ENCODE peak calls at places on chromosomes 6 and 20, in six cellular contexts. One of them, this sample, is unnamed. For H3K27me3 and H3K36me3, the result is how much of the 10 kb centered on the place peaks cover.

GRCh38 chr20:58993332-58994248 is 12.5 kb downstream of the NELFCD start:
- DNase-seq in Panc1: no peak
- DNase-seq in gastrocnemius medialis: peak
- DNase-seq in left lung: no peak
- DNase-seq in trophoblast cell: no peak
- DNase-seq in left ventricle myocardium inferior: no peak
- DNase-seq in this sample: no peak

GRCh38 chr20:47019106-47019824 is 124.6 kb downstream of the EYA2 start:
- DNase-seq in Panc1: no peak
- DNase-seq in gastrocnemius medialis: no peak
- DNase-seq in left lung: no peak
- DNase-seq in trophoblast cell: no peak
- DNase-seq in left ventricle myocardium inferior: no peak
- DNase-seq in this sample: no peak

GRCh38 chr6:145903356-145904102 is 60.6 kb downstream of the SHPRH start:
- DNase-seq in Panc1: no peak
- DNase-seq in gastrocnemius medialis: no peak
- DNase-seq in left lung: no peak
- DNase-seq in trophoblast cell: no peak
- DNase-seq in left ventricle myocardium inferior: no peak
- DNase-seq in this sample: peak

GRCh38 chr6:21201181-21201580 is 392.4 kb upstream of the SOX4 start:
- DNase-seq in Panc1: no peak
- DNase-seq in gastrocnemius medialis: no peak
- DNase-seq in left lung: no peak
- DNase-seq in trophoblast cell: no peak
- DNase-seq in left ventricle myocardium inferior: no peak
- DNase-seq in this sample: no peak

GRCh38 chr6:31068738-31069340 is 43.5 kb downstream of the C6orf15 start:
- DNase-seq in Panc1: no peak
- DNase-seq in gastrocnemius medialis: peak
- DNase-seq in left lung: peak
- DNase-seq in trophoblast cell: peak
- DNase-seq in left ventricle myocardium inferior: peak
- DNase-seq in this sample: peak

GRCh38 chr20:32660661-32661060 is 13.1 kb downstream of the C20orf203 start:
- DNase-seq in Panc1: no peak
- DNase-seq in gastrocnemius medialis: no peak
- DNase-seq in left lung: peak
- DNase-seq in trophoblast cell: no peak
- DNase-seq in left ventricle myocardium inferior: no peak
- DNase-seq in this sample: no peak

GRCh38 chr6:118574051-118574865 is 26.2 kb downstream of the PLN start:
- DNase-seq in Panc1: no peak
- DNase-seq in gastrocnemius medialis: no peak
- DNase-seq in left lung: no peak
- DNase-seq in trophoblast cell: no peak
- DNase-seq in left ventricle myocardium inferior: no peak
- DNase-seq in this sample: no peak

GRCh38 chr6:110538416-110539060 is 62.1 kb upstream of the SLC22A16 start:
- DNase-seq in Panc1: no peak
- DNase-seq in gastrocnemius medialis: no peak
- DNase-seq in left lung: no peak
- DNase-seq in trophoblast cell: no peak
- DNase-seq in left ventricle myocardium inferior: no peak
- DNase-seq in this sample: no peak

GRCh38 chr6:41147917-41148316 is 6.2 kb downstream of the TREML1 start:
- DNase-seq in Panc1: no peak
- DNase-seq in gastrocnemius medialis: no peak
- DNase-seq in left lung: no peak
- DNase-seq in trophoblast cell: no peak
- DNase-seq in left ventricle myocardium inferior: no peak
- DNase-seq in this sample: no peak

GRCh38 chr6:167105060-167105459 is 17.8 kb upstream of the CCR6 start:
- DNase-seq in Panc1: no peak
- DNase-seq in gastrocnemius medialis: no peak
- DNase-seq in left lung: no peak
- DNase-seq in trophoblast cell: no peak
- DNase-seq in left ventricle myocardium inferior: no peak
- DNase-seq in this sample: no peak

GRCh38 chr6:12955996-12956395 is 239.4 kb downstream of the PHACTR1 start:
- DNase-seq in Panc1: no peak
- DNase-seq in gastrocnemius medialis: no peak
- DNase-seq in left lung: no peak
- DNase-seq in trophoblast cell: no peak
- DNase-seq in left ventricle myocardium inferior: no peak
- DNase-seq in this sample: no peak

GRCh38 chr6:5626727-5627426 is 365.6 kb downstream of the FARS2 start:
- DNase-seq in Panc1: no peak
- DNase-seq in gastrocnemius medialis: no peak
- DNase-seq in left lung: no peak
- DNase-seq in trophoblast cell: no peak
- DNase-seq in left ventricle myocardium inferior: no peak
- DNase-seq in this sample: no peak

GRCh38 chr6:110484321-110484720 is 7.9 kb upstream of the SLC22A16 start:
- DNase-seq in Panc1: no peak
- DNase-seq in gastrocnemius medialis: no peak
- DNase-seq in left lung: no peak
- DNase-seq in trophoblast cell: peak
- DNase-seq in left ventricle myocardium inferior: no peak
- DNase-seq in this sample: no peak

GRCh38 chr6:116682334-116682712 is 1.3 kb downstream of the KPNA5 start:
- DNase-seq in Panc1: no peak
- DNase-seq in gastrocnemius medialis: no peak
- DNase-seq in left lung: no peak
- DNase-seq in trophoblast cell: peak
- DNase-seq in left ventricle myocardium inferior: no peak
- DNase-seq in this sample: peak

GRCh38 chr6:93417421-93417996 is 1.9 kb downstream of the EPHA7 start:
- DNase-seq in Panc1: no peak
- DNase-seq in gastrocnemius medialis: no peak
- DNase-seq in left lung: no peak
- DNase-seq in trophoblast cell: no peak
- DNase-seq in left ventricle myocardium inferior: no peak
- DNase-seq in this sample: peak

GRCh38 chr6:93419304-93420162 is at the start of gene EPHA7:
- DNase-seq in Panc1: peak
- DNase-seq in gastrocnemius medialis: peak
- DNase-seq in left lung: peak
- DNase-seq in trophoblast cell: peak
- DNase-seq in left ventricle myocardium inferior: peak
- DNase-seq in this sample: peak

GRCh38 chr6:93418113-93418447 is 1.3 kb downstream of the EPHA7 start:
- DNase-seq in Panc1: no peak
- DNase-seq in gastrocnemius medialis: no peak
- DNase-seq in left lung: no peak
- DNase-seq in trophoblast cell: no peak
- DNase-seq in left ventricle myocardium inferior: no peak
- DNase-seq in this sample: no peak

GRCh38 chr6:93418448-93419303 is 683 bp downstream of the EPHA7 start:
- DNase-seq in Panc1: no peak
- DNase-seq in gastrocnemius medialis: no peak
- DNase-seq in left lung: peak
- DNase-seq in trophoblast cell: peak
- DNase-seq in left ventricle myocardium inferior: peak
- DNase-seq in this sample: peak

DNA sequence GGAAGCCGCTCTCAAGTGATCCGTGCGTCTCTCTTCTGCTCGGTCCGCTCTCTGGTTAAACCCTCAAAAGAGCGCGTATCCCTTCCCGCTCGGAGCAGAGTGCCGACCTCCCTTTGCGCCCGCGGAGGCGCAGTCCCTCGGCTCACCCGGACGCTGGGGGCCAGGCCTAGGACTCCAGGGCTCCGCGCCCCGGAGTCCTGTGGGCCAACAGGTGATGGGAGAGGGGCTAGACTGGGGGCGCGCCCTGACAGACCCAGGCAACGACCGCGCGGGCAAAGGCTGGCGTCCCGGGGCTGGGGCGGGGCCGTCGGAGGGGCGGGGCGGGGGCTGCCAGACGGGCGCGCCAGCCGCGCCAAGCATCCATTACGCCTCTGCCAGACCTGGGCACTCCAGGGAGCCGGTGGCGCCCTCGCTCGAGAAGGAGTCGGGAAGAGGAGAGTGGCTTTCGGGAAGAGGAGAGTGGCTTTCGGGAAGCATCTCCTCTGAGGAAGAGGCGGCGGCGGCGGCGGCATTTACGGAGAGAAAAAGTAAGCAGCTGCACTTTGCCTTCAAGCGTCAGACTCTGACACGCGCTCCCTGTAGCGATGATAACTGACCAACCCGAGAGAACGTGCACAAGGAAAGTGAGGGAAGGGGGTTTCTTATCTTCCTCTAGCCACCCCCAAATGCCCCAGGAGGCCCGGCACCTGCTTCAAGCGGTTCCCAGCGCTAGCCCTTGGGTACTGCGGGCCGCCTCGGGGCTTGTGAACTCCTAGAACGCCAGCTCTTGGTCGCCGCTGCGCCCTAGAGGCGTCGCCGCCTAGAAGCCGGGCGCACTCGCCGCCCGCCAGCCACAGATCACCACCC is 2.6 kb downstream of the EPHA7 start:
- DNase-seq in Panc1: no peak
- DNase-seq in gastrocnemius medialis: no peak
- DNase-seq in left lung: peak
- DNase-seq in trophoblast cell: no peak
- DNase-seq in left ventricle myocardium inferior: peak
- DNase-seq in this sample: peak
- H3K4me3 ChIP-seq in Panc1: peak
- H3K4me3 ChIP-seq in gastrocnemius medialis: peak
- H3K4me3 ChIP-seq in left lung: peak
- H3K4me3 ChIP-seq in trophoblast cell: peak
- H3K4me3 ChIP-seq in left ventricle myocardium inferior: peak
- H3K4me3 ChIP-seq in this sample: peak

DNA sequence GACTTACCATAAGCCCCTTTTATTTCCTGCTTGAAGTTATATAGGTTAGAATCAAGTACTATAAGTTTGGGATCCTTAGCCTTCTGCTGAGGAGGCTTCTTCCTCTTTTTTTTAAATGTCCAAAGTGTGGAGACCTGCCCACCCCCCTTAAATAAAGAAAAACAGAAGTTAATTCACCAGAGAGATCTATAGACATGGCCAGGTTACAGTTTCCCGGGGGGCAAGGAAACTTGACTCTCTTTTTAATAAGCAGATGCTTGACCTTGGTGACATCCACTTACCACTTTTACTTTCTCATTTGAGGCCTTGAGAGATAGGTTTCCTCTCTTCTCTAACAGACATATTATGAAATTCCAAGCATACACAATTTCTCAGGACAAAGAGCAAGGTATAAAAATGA is 88.3 kb downstream of the BMP2 start:
- DNase-seq in Panc1: no peak
- DNase-seq in gastrocnemius medialis: no peak
- DNase-seq in left lung: no peak
- DNase-seq in trophoblast cell: no peak
- DNase-seq in left ventricle myocardium inferior: no peak
- DNase-seq in this sample: no peak
- H3K27me3 ChIP-seq in Panc1: under half
- H3K27me3 ChIP-seq in gastrocnemius medialis: under half
- H3K27me3 ChIP-seq in left lung: under half
- H3K27me3 ChIP-seq in trophoblast cell: under half
- H3K27me3 ChIP-seq in left ventricle myocardium inferior: under half
- H3K27me3 ChIP-seq in this sample: under half

GRCh38 chr6:109446541-109446940 is 6.0 kb downstream of the SMPD2 start:
- DNase-seq in Panc1: no peak
- DNase-seq in gastrocnemius medialis: no peak
- DNase-seq in left lung: no peak
- DNase-seq in trophoblast cell: no peak
- DNase-seq in left ventricle myocardium inferior: no peak
- DNase-seq in this sample: no peak

GRCh38 chr6:109447087-109447486 is 6.6 kb downstream of the SMPD2 start:
- DNase-seq in Panc1: no peak
- DNase-seq in gastrocnemius medialis: no peak
- DNase-seq in left lung: no peak
- DNase-seq in trophoblast cell: no peak
- DNase-seq in left ventricle myocardium inferior: no peak
- DNase-seq in this sample: no peak

GRCh38 chr6:109448615-109449014 is 7.0 kb downstream of the MICAL1 start:
- DNase-seq in Panc1: no peak
- DNase-seq in gastrocnemius medialis: no peak
- DNase-seq in left lung: no peak
- DNase-seq in trophoblast cell: no peak
- DNase-seq in left ventricle myocardium inferior: no peak
- DNase-seq in this sample: no peak

GRCh38 chr6:109449064-109449788 is 6.3 kb downstream of the MICAL1 start:
- DNase-seq in Panc1: no peak
- DNase-seq in gastrocnemius medialis: no peak
- DNase-seq in left lung: no peak
- DNase-seq in trophoblast cell: no peak
- DNase-seq in left ventricle myocardium inferior: no peak
- DNase-seq in this sample: no peak

GRCh38 chr6:109447878-109448555 is 7.5 kb downstream of the SMPD2 start:
- DNase-seq in Panc1: no peak
- DNase-seq in gastrocnemius medialis: no peak
- DNase-seq in left lung: no peak
- DNase-seq in trophoblast cell: no peak
- DNase-seq in left ventricle myocardium inferior: no peak
- DNase-seq in this sample: no peak
- H3K36me3 ChIP-seq in Panc1: under half
- H3K36me3 ChIP-seq in gastrocnemius medialis: under half
- H3K36me3 ChIP-seq in left lung: half or more
- H3K36me3 ChIP-seq in trophoblast cell: half or more
- H3K36me3 ChIP-seq in left ventricle myocardium inferior: under half
- H3K36me3 ChIP-seq in this sample: under half

GRCh38 chr6:32703347-32703746 is 36.9 kb upstream of the HLA-DQB1 start:
- DNase-seq in Panc1: no peak
- DNase-seq in gastrocnemius medialis: no peak
- DNase-seq in left lung: no peak
- DNase-seq in trophoblast cell: no peak
- DNase-seq in left ventricle myocardium inferior: no peak
- DNase-seq in this sample: no peak

GRCh38 chr6:32700391-32701040 is 34.1 kb upstream of the HLA-DQB1 start:
- DNase-seq in Panc1: peak
- DNase-seq in gastrocnemius medialis: peak
- DNase-seq in left lung: no peak
- DNase-seq in trophoblast cell: peak
- DNase-seq in left ventricle myocardium inferior: no peak
- DNase-seq in this sample: no peak
- H3K4me3 ChIP-seq in Panc1: no peak
- H3K4me3 ChIP-seq in gastrocnemius medialis: no peak
- H3K4me3 ChIP-seq in left lung: no peak
- H3K4me3 ChIP-seq in trophoblast cell: no peak
- H3K4me3 ChIP-seq in left ventricle myocardium inferior: no peak
- H3K4me3 ChIP-seq in this sample: no peak

GRCh38 chr6:133245033-133245903 is 4.1 kb downstream of the EYA4 start:
- DNase-seq in Panc1: no peak
- DNase-seq in gastrocnemius medialis: no peak
- DNase-seq in left lung: no peak
- DNase-seq in trophoblast cell: no peak
- DNase-seq in left ventricle myocardium inferior: no peak
- DNase-seq in this sample: no peak
- H3K27me3 ChIP-seq in Panc1: under half
- H3K27me3 ChIP-seq in gastrocnemius medialis: under half
- H3K27me3 ChIP-seq in left lung: half or more
- H3K27me3 ChIP-seq in trophoblast cell: under half
- H3K27me3 ChIP-seq in left ventricle myocardium inferior: half or more
- H3K27me3 ChIP-seq in this sample: under half

DNA sequence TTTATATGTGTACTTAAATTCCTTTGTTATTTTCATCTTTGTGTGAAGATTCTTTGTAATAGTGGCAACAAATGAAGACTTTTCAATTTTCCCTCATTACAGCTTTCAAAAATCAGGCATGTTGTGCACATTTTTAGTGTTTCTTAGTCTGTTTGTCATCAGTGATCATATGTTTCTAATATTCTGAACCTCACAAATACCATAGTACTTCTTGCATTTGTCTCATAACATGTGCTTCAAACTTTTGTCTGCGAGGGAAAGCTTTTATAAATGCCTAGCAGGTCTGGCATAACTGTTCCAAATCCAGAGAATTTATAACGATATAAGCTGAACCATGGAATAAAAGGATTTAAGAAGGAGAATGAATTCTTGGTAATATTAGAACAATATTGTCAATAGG is 670.2 kb downstream of the RFPL4B start:
- DNase-seq in Panc1: no peak
- DNase-seq in gastrocnemius medialis: no peak
- DNase-seq in left lung: no peak
- DNase-seq in trophoblast cell: no peak
- DNase-seq in left ventricle myocardium inferior: no peak
- DNase-seq in this sample: no peak
- H3K36me3 ChIP-seq in Panc1: under half
- H3K36me3 ChIP-seq in gastrocnemius medialis: under half
- H3K36me3 ChIP-seq in left lung: under half
- H3K36me3 ChIP-seq in trophoblast cell: under half
- H3K36me3 ChIP-seq in left ventricle myocardium inferior: under half
- H3K36me3 ChIP-seq in this sample: under half

This sample was measured in MG63.